ENCODE peak calls at places on chromosomes 4 and X, in ten cellular contexts. O, Z, B, S, V, D, Y, N, W and K are unnamed samples.

GRCh38 chr4:120869511-120870278 is 52.8 kb downstream of the PRDM5 start:
- DNase-seq in O (no peak), N (no peak), S (no peak), V (no peak), D (no peak), W (no peak), Y (no peak), Z (no peak), B (no peak), K (no peak)

GRCh38 chr4:6408263-6408662 is 64.2 kb downstream of the PPP2R2C start:
- DNase-seq in O (no peak), N (no peak), B (peak; percentile 54), V (no peak), Z (no peak), S (no peak), D (no peak), Y (peak; percentile 12), W (no peak), K (peak; percentile 36)

GRCh38 chr4:185599151-185599648 is 63.9 kb upstream of the PDLIM3 start:
- DNase-seq in O (no peak), V (no peak), Y (no peak), S (no peak), W (no peak), N (no peak), Z (no peak), B (no peak), D (no peak), K (no peak)

GRCh38 chr4:106353786-106354185 is 14.8 kb downstream of the GIMD1 start:
- DNase-seq in V (no peak), S (no peak), Y (no peak), O (no peak), B (no peak), N (no peak), W (no peak), Z (no peak), D (no peak), K (no peak)

GRCh38 chr4:161208564-161208963 is 955.2 kb downstream of the FSTL5 start:
- DNase-seq in Z (no peak), S (no peak), B (no peak), D (no peak), V (no peak), Y (no peak), N (no peak), O (no peak), W (no peak), K (no peak)

GRCh38 chrX:6203462-6204215 is 25.0 kb downstream of the NLGN4X start:
- DNase-seq in O (no peak), N (no peak), V (no peak), D (no peak), B (no peak), W (no peak), Z (no peak), S (no peak), Y (no peak), K (no peak)

GRCh38 chrX:41733939-41734338 is 10.0 kb downstream of the GPR82 start:
- DNase-seq in V (no peak), D (no peak), O (no peak), W (no peak), S (no peak), Y (no peak), N (no peak), B (no peak), Z (no peak), K (no peak)

GRCh38 chr4:54568184-54568583 is 89.6 kb upstream of the KIT start:
- DNase-seq in Z (no peak), B (no peak), S (no peak), O (no peak), D (no peak), Y (no peak), V (no peak), N (no peak), W (no peak), K (no peak)

DNA sequence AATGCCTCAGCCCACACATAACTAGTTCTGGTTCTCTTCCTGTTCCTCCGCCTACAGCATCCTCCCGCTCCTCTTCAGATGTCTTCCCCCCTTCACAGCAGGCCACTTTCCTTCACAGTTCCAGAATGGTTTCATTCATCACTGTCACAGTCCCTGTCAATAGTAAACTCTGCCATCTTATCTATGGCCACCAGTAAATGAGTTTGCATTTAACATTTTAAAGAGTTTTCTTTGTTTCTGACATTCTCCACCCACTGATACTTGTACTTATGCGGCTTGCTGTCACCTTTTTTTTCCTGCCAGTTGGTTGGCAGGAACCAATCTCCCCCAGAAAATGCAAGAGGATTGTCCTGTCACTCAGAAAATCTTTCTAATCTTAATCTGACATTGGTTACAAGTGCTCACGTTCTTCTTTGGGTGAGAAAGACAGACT is 114.1 kb downstream of the GLUD2 start:
- DNase-seq in W (no peak), B (peak; percentile 0), V (no peak), D (no peak), N (no peak), S (no peak), Z (no peak), O (no peak), Y (no peak), K (no peak)
- H3K27ac ChIP-seq in W (no peak overlapping the region), B (no peak overlapping the region), V (no peak overlapping the region), D (no peak overlapping the region), N (no peak overlapping the region), S (no peak overlapping the region), Z (no peak overlapping the region), O (no peak overlapping the region), Y (no peak overlapping the region), K (no peak overlapping the region)

GRCh38 chr4:98659741-98660507 is 1.5 kb upstream of the TSPAN5 start:
- DNase-seq in V (no peak), S (no peak), D (no peak), Y (peak; percentile 36), O (no peak), Z (no peak), B (no peak), N (peak; percentile 46), W (no peak), K (no peak)

GRCh38 chr4:98656443-98656842 is 2.0 kb downstream of the TSPAN5 start:
- DNase-seq in Y (no peak), S (no peak), W (no peak), B (no peak), O (no peak), N (no peak), D (no peak), Z (no peak), V (no peak), K (no peak)

GRCh38 chr4:98658287-98659105 is at the start of gene TSPAN5:
- DNase-seq in S (no peak), Y (peak; percentile 73), Z (peak; percentile 85), V (peak; percentile 73), B (peak; percentile 93), O (peak; percentile 76), N (peak; percentile 82), D (peak; percentile 46), W (peak; percentile 75), K (peak; percentile 83)

GRCh38 chr4:98659106-98659592 is 738 bp upstream of the TSPAN5 start:
- DNase-seq in B (peak; percentile 70), S (no peak), Y (peak; percentile 43), Z (no peak), N (no peak), V (no peak), W (no peak), D (no peak), O (peak; percentile 25), K (no peak)

GRCh38 chr4:98657531-98658286 is 702 bp downstream of the TSPAN5 start:
- DNase-seq in W (no peak), B (peak; percentile 74), Z (no peak), V (peak; percentile 58), D (no peak), S (no peak), Y (peak; percentile 48), O (peak; percentile 26), N (peak; percentile 83), K (peak; percentile 84)
- H3K4me1 ChIP-seq in W (peaks cover 76% of the 10 kb centered on the region), B (peaks cover 50% of the 10 kb centered on the region), Z (no peaks in the 10 kb centered on the region), V (peaks cover 51% of the 10 kb centered on the region), D (peaks cover 56% of the 10 kb centered on the region), S (peaks cover 51% of the 10 kb centered on the region), Y (peaks cover 59% of the 10 kb centered on the region), O (peaks cover 13% of the 10 kb centered on the region), N (peaks cover 69% of the 10 kb centered on the region), K (peaks cover 3% of the 10 kb centered on the region)

GRCh38 chr4:17807446-17807845 is 3.1 kb downstream of the DCAF16 start:
- DNase-seq in Z (no peak), D (no peak), V (no peak), Y (no peak), N (no peak), W (no peak), S (no peak), B (no peak), O (no peak), K (no peak)

GRCh38 chr4:17812125-17812524 is 1.3 kb downstream of the NCAPG start:
- DNase-seq in O (no peak), D (no peak), W (no peak), N (peak; percentile 32), Y (no peak), Z (no peak), S (no peak), V (no peak), B (no peak), K (no peak)

GRCh38 chr4:17811078-17811603 is 362 bp downstream of the NCAPG start:
- DNase-seq in D (no peak), B (no peak), O (no peak), W (peak; percentile 64), Y (no peak), V (no peak), Z (no peak), S (no peak), N (no peak), K (no peak)

GRCh38 chr4:17810260-17811077 is at the start of the genes DCAF16 and NCAPG:
- DNase-seq in V (peak; percentile 98), Y (peak; percentile 99), W (peak; percentile 100), S (peak; percentile 99), O (peak; percentile 99), D (peak; percentile 98), B (peak; percentile 99), Z (peak; percentile 100), N (peak; percentile 100), K (peak; percentile 100)

DNA sequence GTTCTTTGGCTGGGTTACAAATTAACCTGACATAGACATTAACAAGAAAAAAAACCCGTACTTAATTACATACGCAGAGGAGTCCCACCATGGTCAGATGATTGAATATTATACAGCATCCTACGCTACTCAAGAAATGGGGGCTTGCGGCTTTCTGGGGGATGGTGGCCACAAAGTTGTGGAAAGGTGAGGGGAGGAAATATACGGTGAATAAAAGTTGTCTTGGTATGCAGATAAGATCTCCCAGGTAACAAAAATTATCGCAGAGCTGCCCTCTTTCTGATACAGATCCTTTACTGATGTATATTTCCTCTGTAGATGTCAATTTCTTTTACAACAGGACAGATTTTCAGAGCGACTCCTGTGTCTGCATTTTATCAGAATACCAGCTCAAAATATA is 890 bp downstream of the DCAF16 start:
- DNase-seq in Y (no peak), D (no peak), B (no peak), V (peak; percentile 11), W (no peak), Z (no peak), N (peak; percentile 14), S (no peak), O (no peak), K (peak; percentile 14)
- H3K27ac ChIP-seq in Y (peak overlapping the region; percentile 99), D (peak overlapping the region; percentile 99), B (no peak overlapping the region), V (peak overlapping the region; percentile 98), W (peak overlapping the region; percentile 94), Z (peak overlapping the region; percentile 93), N (peak overlapping the region; percentile 65), S (peak overlapping the region; percentile 97), O (peak overlapping the region; percentile 88), K (peak overlapping the region; percentile 92)

DNA sequence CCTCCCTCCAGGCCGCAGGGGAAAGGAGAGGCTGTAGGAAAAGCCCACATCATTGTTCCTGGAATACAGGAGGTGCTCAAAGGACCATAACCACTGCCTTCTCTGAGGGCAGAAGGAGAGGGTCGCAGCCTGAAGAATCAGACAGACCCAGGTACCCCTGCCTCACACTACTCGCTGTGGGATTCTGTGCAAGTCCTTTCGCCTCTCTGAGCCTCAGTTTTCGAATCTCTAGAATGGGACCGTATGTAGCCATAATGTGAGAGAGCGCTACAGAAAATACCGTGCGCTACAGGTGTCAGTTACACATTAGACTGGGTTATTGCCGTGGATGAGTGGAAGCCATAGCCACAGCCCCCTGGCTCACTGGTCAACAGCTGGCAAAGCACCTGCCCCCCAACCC is 78.2 kb upstream of the PSAPL1 start:
- DNase-seq in D (no peak), O (no peak), B (no peak), Y (no peak), N (no peak), S (no peak), W (no peak), V (no peak), Z (no peak), K (no peak)
- H3K4me1 ChIP-seq in D (peaks cover 43% of the 10 kb centered on the region), O (peaks cover 20% of the 10 kb centered on the region), B (no peaks in the 10 kb centered on the region), Y (no peaks in the 10 kb centered on the region), N (no peaks in the 10 kb centered on the region), S (no peaks in the 10 kb centered on the region), W (no peaks in the 10 kb centered on the region), V (no peaks in the 10 kb centered on the region), Z (no peaks in the 10 kb centered on the region), K (peaks cover 10% of the 10 kb centered on the region)